ENCODE peak calls at places on chromosomes 3 and 15, in eight cellular contexts. J, D, E, S, X, H, Y and A are unnamed samples.

GRCh38 chr3:67531149-67532101 is 123.0 kb downstream of the SUCLG2 start:
- DNase-seq in D (no peak), S (no peak), J (no peak), E (no peak), Y (no peak), H (no peak), X (peak; percentile 25), A (peak; percentile 46)

GRCh38 chr3:21893250-21893649 is 142.2 kb upstream of the ZNF385D start:
- DNase-seq in J (no peak), S (no peak), X (peak; percentile 29), D (no peak), H (no peak), E (no peak), Y (no peak), A (peak; percentile 47)

GRCh38 chr3:47762233-47762632 is 19.5 kb downstream of the SMARCC1 start:
- DNase-seq in D (no peak), X (no peak), Y (no peak), J (no peak), E (no peak), S (no peak), H (no peak), A (peak; percentile 9)

GRCh38 chr3:59653405-59654119 is 603.7 kb upstream of the CFAP20DC start:
- DNase-seq in J (no peak), Y (no peak), H (no peak), E (no peak), S (no peak), X (no peak), D (no peak), A (peak; percentile 34)

GRCh38 chr3:112770026-112770626 is 76.5 kb downstream of the CD200R1L start:
- DNase-seq in D (no peak), E (no peak), Y (no peak), S (no peak), X (peak; percentile 34), H (no peak), J (no peak), A (peak; percentile 81)

GRCh38 chr15:74950078-74951000 is 6.2 kb downstream of the RPP25 start:
- DNase-seq in E (peak; percentile 83), S (peak; percentile 77), Y (peak; percentile 58), D (peak; percentile 75), J (no peak), X (peak; percentile 92), H (no peak), A (peak; percentile 64)

GRCh38 chr3:152480282-152480953 is 211.7 kb downstream of the MBNL1 start:
- DNase-seq in Y (no peak), H (no peak), E (no peak), J (no peak), S (no peak), D (no peak), X (no peak), A (no peak)

GRCh38 chr3:32184187-32184730 is 54.2 kb upstream of the CMTM8 start:
- DNase-seq in H (no peak), S (no peak), X (no peak), J (no peak), D (no peak), E (no peak), Y (no peak), A (peak; percentile 86)

GRCh38 chr15:64566629-64567427 is 106.5 kb downstream of the ZNF609 start:
- DNase-seq in X (no peak), E (no peak), H (no peak), J (no peak), S (no peak), D (no peak), Y (no peak), A (no peak)

GRCh38 chr3:194204793-194205065 is 68.8 kb downstream of the HES1 start:
- DNase-seq in Y (no peak), D (peak; percentile 71), X (no peak), E (no peak), S (no peak), J (no peak), H (no peak), A (no peak)

GRCh38 chr15:37009288-37009687 is 91.1 kb downstream of the MEIS2 start:
- DNase-seq in E (no peak), D (no peak), X (peak; percentile 9), S (no peak), Y (no peak), H (no peak), J (no peak), A (no peak)

GRCh38 chr3:101721650-101721917 is 2.8 kb upstream of the CEP97 start:
- DNase-seq in S (no peak), J (no peak), X (no peak), H (no peak), E (no peak), Y (no peak), D (no peak), A (no peak)

GRCh38 chr15:25056484-25057429 is 102.0 kb downstream of the SNRPN start:
- DNase-seq in H (no peak), S (no peak), D (no peak), J (no peak), X (no peak), E (no peak), Y (no peak), A (no peak)

GRCh38 chr15:92405942-92406341 is 12.3 kb downstream of the ST8SIA2 start:
- DNase-seq in X (no peak), S (no peak), H (no peak), E (no peak), D (no peak), J (no peak), Y (no peak), A (no peak)

GRCh38 chr3:175266478-175266877 is 407.3 kb downstream of the NAALADL2 start:
- DNase-seq in H (no peak), S (no peak), Y (no peak), D (no peak), J (no peak), E (no peak), X (peak; percentile 69), A (peak; percentile 28)

GRCh38 chr3:52281980-52282801 is 3.7 kb upstream of the WDR82 start:
- DNase-seq in X (peak; percentile 36), J (no peak), E (no peak), S (no peak), D (no peak), Y (no peak), H (no peak), A (peak; percentile 23)

GRCh38 chr15:56168394-56168793 is 75.3 kb downstream of the RFX7 start:
- DNase-seq in D (no peak), Y (no peak), X (no peak), S (no peak), E (no peak), H (no peak), J (no peak), A (peak; percentile 24)

GRCh38 chr15:80920271-80920699 is 69.3 kb downstream of the MESD start:
- DNase-seq in D (no peak), J (no peak), X (no peak), H (no peak), Y (no peak), E (no peak), S (peak; percentile 22), A (no peak)

GRCh38 chr15:67843571-67844387 is 3.9 kb upstream of the RNU6-1 start:
- DNase-seq in E (no peak), J (no peak), D (no peak), Y (no peak), X (peak; percentile 64), S (no peak), H (peak; percentile 62), A (no peak)

GRCh38 chr3:120416868-120417267 is 33.9 kb downstream of the FSTL1 start:
- DNase-seq in D (no peak), S (no peak), J (no peak), X (no peak), Y (no peak), H (no peak), E (no peak), A (no peak)

GRCh38 chr15:39429898-39430357 is 151.0 kb upstream of the THBS1 start:
- DNase-seq in D (no peak), Y (no peak), E (no peak), J (peak; percentile 76), X (peak; percentile 81), S (peak; percentile 28), H (peak; percentile 79), A (peak; percentile 91)

GRCh38 chr3:184262166-184262926 is 993 bp upstream of the CAMK2N2 start:
- DNase-seq in J (no peak), X (peak; percentile 11), E (no peak), D (no peak), H (no peak), S (no peak), Y (peak; percentile 51), A (no peak)

GRCh38 chr3:101095703-101096102 is 102.5 kb upstream of the ABI3BP start:
- DNase-seq in D (no peak), E (no peak), X (peak; percentile 52), J (no peak), S (no peak), Y (no peak), H (no peak), A (peak; percentile 31)

GRCh38 chr3:19074257-19074938 is 73.9 kb upstream of the KCNH8 start:
- DNase-seq in X (no peak), Y (no peak), H (no peak), J (no peak), D (no peak), E (no peak), S (no peak), A (no peak)

GRCh38 chr15:90465930-90466567 is 63.7 kb upstream of the CRTC3 start:
- DNase-seq in E (no peak), Y (no peak), S (no peak), X (no peak), H (no peak), D (no peak), J (no peak), A (peak; percentile 45)

GRCh38 chr3:134650431-134651346 is at the start of gene KY:
- DNase-seq in J (no peak), D (peak; percentile 18), E (no peak), H (no peak), X (peak; percentile 49), S (no peak), Y (peak; percentile 35), A (peak; percentile 59)

GRCh38 chr15:42819781-42820180 is 82.9 kb upstream of the CDAN1 start:
- DNase-seq in Y (no peak), D (no peak), H (no peak), J (no peak), E (no peak), X (no peak), S (no peak), A (peak; percentile 17)